ENCODE peak calls at places on chromosomes 12 and 14, in six cellular contexts. J is T-helper 2 cell; K is posterior cingulate gyrus; F is CD8-positive, alpha-beta T cell; N is WTC11; E is naive thymus-derived CD8-positive, alpha-beta T cell. A is an unnamed sample.

GRCh38 chr12:25997401-25997973 is 39.0 kb downstream of the RASSF8 start:
- DNase-seq in J (no peak), K (no peak), F (no peak), N (no peak), E (no peak), A (no peak)

GRCh38 chr12:24960222-24960855 is 11.4 kb upstream of the BCAT1 start:
- DNase-seq in J (no peak), K (no peak), F (no peak), N (peak; percentile 66), E (no peak), A (peak; percentile 26)

GRCh38 chr14:89277229-89277628 is 139.8 kb downstream of the FOXN3 start:
- DNase-seq in J (no peak), K (no peak), F (no peak), N (no peak), E (no peak), A (no peak)

GRCh38 chr14:31788340-31788739 is 227.1 kb downstream of the NUBPL start:
- DNase-seq in J (no peak), K (no peak), F (no peak), N (no peak), E (no peak), A (no peak)

GRCh38 chr12:130227641-130228040 is 65.4 kb downstream of the FZD10 start:
- DNase-seq in J (no peak), K (no peak), F (no peak), N (no peak), E (no peak), A (no peak)

GRCh38 chr12:59928416-59928815 is 332.6 kb downstream of the SLC16A7 start:
- DNase-seq in J (no peak), K (no peak), F (no peak), N (no peak), E (no peak), A (no peak)

GRCh38 chr14:105884808-105885281 is 358.5 kb downstream of the TMEM121 start:
- DNase-seq in J (no peak), K (peak; percentile 2), F (no peak), N (no peak), E (no peak), A (no peak)

GRCh38 chr14:65213316-65213715 is 111.0 kb upstream of the MAX start:
- DNase-seq in J (no peak), K (no peak), F (no peak), N (no peak), E (no peak), A (no peak)

GRCh38 chr12:11719678-11720099 is 70.2 kb downstream of the ETV6 start:
- DNase-seq in J (no peak), K (no peak), F (no peak), N (no peak), E (no peak), A (no peak)

GRCh38 chr12:51777973-51778372 is 70.5 kb downstream of the FIGNL2 start:
- DNase-seq in J (no peak), K (no peak), F (no peak), N (no peak), E (no peak), A (no peak)

GRCh38 chr12:98498635-98499034 is 16.8 kb upstream of the TMPO start:
- DNase-seq in J (no peak), K (no peak), F (no peak), N (no peak), E (no peak), A (no peak)

A was measured in KG1.